ENCODE peak calls at places on chromosome 18, in eight cellular contexts. V, N, I, Z, L, G, D and M are unnamed samples.

GRCh38 chr18:45997689-45998088 is 30.6 kb upstream of the EPG5 start:
- DNase-seq in I (no peak), L (no peak), D (no peak), G (no peak), V (no peak), N (no peak), Z (no peak), M (no peak)

GRCh38 chr18:21672868-21673267 is 31.7 kb downstream of the ABHD3 start:
- DNase-seq in V (no peak), D (no peak), L (no peak), G (peak), I (peak), N (peak), Z (peak), M (peak)

GRCh38 chr18:48173557-48173956 is 235.6 kb downstream of the ZBTB7C start:
- DNase-seq in L (no peak), N (no peak), I (no peak), D (no peak), Z (no peak), V (no peak), G (no peak), M (no peak)

GRCh38 chr18:76604642-76605240 is 109.7 kb upstream of the ZNF516 start:
- DNase-seq in Z (no peak), G (no peak), I (no peak), V (no peak), L (no peak), D (no peak), N (no peak), M (peak)

GRCh38 chr18:59054892-59055291 is 84.8 kb upstream of the SEC11C start:
- DNase-seq in Z (no peak), V (no peak), I (no peak), L (no peak), G (no peak), N (no peak), D (no peak), M (no peak)

GRCh38 chr18:60950634-60951033 is 382.6 kb upstream of the CDH20 start:
- DNase-seq in L (no peak), V (no peak), N (no peak), I (no peak), Z (no peak), D (no peak), G (peak), M (no peak)

GRCh38 chr18:29823671-29824070 is 1218.9 kb downstream of the DSC3 start:
- DNase-seq in G (no peak), I (no peak), N (no peak), D (no peak), L (no peak), Z (no peak), V (no peak), M (no peak)

GRCh38 chr18:28176933-28177827 is at the start of gene CDH2:
- DNase-seq in G (peak), V (peak), N (no peak), L (no peak), Z (peak), D (no peak), I (peak), M (peak)

GRCh38 chr18:3624818-3625716 is 175.1 kb downstream of the TGIF1 start:
- DNase-seq in D (peak), Z (no peak), G (peak), L (no peak), N (peak), V (no peak), I (peak), M (peak)

GRCh38 chr18:38545071-38545470 is 979.5 kb upstream of the CELF4 start:
- DNase-seq in G (no peak), I (peak), Z (peak), D (no peak), V (peak), N (no peak), L (no peak), M (no peak)

GRCh38 chr18:366466-367053 is 98.7 kb upstream of the THOC1 start:
- DNase-seq in I (no peak), D (no peak), V (peak), L (no peak), Z (no peak), N (no peak), G (no peak), M (no peak)

GRCh38 chr18:48711651-48712486 is 173.0 kb downstream of the CTIF start:
- DNase-seq in D (peak), N (peak), V (no peak), I (peak), Z (peak), G (peak), L (no peak), M (peak)

GRCh38 chr18:2657043-2657512 is 1.6 kb downstream of the SMCHD1 start:
- DNase-seq in Z (no peak), G (peak), N (no peak), L (no peak), V (no peak), I (no peak), D (no peak), M (no peak)

GRCh38 chr18:63832470-63832869 is 55.0 kb upstream of the SERPINB2 start:
- DNase-seq in L (no peak), I (no peak), G (no peak), Z (no peak), V (no peak), D (no peak), N (no peak), M (peak)

GRCh38 chr18:3720818-3721545 is 271.0 kb downstream of the TGIF1 start:
- DNase-seq in N (no peak), Z (no peak), L (no peak), V (no peak), G (no peak), D (no peak), I (no peak), M (no peak)

GRCh38 chr18:48385595-48385994 is 23.6 kb downstream of the ZBTB7C start:
- DNase-seq in G (no peak), I (no peak), L (no peak), V (no peak), D (no peak), Z (no peak), N (no peak), M (no peak)

GRCh38 chr18:8998481-8999217 is 103.8 kb upstream of the NDUFV2 start:
- DNase-seq in I (no peak), V (no peak), N (no peak), L (no peak), G (no peak), D (peak), Z (no peak), M (peak)

GRCh38 chr18:34492652-34493051 is 217.4 kb upstream of the DTNA start:
- DNase-seq in V (no peak), N (no peak), I (no peak), Z (peak), L (no peak), D (no peak), G (no peak), M (no peak)
- H3K4me3 ChIP-seq in V (peak), N (no peak), I (no peak), Z (peak), L (no peak), D (no peak), G (no peak), M (no peak)

GRCh38 chr18:54209471-54210180 is 14.8 kb downstream of the MBD2 start:
- DNase-seq in L (peak), I (no peak), G (no peak), Z (no peak), V (no peak), D (no peak), N (no peak), M (peak)
- TF ChIP-seq POLR2A in L (no peak), I (no peak), G (no peak), Z (no peak), V (no peak), D (no peak), N (no peak), M (no peak)

GRCh38 chr18:6476201-6476600 is 61.5 kb upstream of the L3MBTL4 start:
- DNase-seq in G (no peak), Z (no peak), N (no peak), D (no peak), V (no peak), I (no peak), L (no peak), M (no peak)
- H3K4me2 ChIP-seq in G (no peak), Z (no peak), N (no peak), D (no peak), V (no peak), I (no peak), L (no peak), M (no peak)

GRCh38 chr18:5894215-5894612 is 1.1 kb downstream of the TMEM200C start:
- DNase-seq in V (no peak), N (no peak), G (no peak), Z (no peak), L (no peak), D (no peak), I (no peak), M (peak)

GRCh38 chr18:5892772-5893431 is 2.4 kb downstream of the TMEM200C start:
- DNase-seq in I (no peak), N (no peak), L (no peak), D (no peak), V (no peak), Z (no peak), G (no peak), M (peak)

GRCh38 chr18:5894613-5895299 is 566 bp downstream of the TMEM200C start:
- DNase-seq in L (no peak), Z (no peak), I (no peak), N (no peak), V (peak), D (no peak), G (no peak), M (peak)

GRCh38 chr18:5895886-5896740 is 791 bp upstream of the TMEM200C start:
- DNase-seq in L (no peak), Z (no peak), D (no peak), V (peak), N (no peak), G (no peak), I (no peak), M (peak)

GRCh38 chr18:5895300-5895885 is at the start of gene TMEM200C:
- DNase-seq in D (no peak), V (peak), Z (no peak), G (no peak), L (no peak), N (no peak), I (no peak), M (peak)
- H3K4me3 ChIP-seq in D (no peak), V (peak), Z (peak), G (no peak), L (no peak), N (no peak), I (peak), M (peak)

DNA sequence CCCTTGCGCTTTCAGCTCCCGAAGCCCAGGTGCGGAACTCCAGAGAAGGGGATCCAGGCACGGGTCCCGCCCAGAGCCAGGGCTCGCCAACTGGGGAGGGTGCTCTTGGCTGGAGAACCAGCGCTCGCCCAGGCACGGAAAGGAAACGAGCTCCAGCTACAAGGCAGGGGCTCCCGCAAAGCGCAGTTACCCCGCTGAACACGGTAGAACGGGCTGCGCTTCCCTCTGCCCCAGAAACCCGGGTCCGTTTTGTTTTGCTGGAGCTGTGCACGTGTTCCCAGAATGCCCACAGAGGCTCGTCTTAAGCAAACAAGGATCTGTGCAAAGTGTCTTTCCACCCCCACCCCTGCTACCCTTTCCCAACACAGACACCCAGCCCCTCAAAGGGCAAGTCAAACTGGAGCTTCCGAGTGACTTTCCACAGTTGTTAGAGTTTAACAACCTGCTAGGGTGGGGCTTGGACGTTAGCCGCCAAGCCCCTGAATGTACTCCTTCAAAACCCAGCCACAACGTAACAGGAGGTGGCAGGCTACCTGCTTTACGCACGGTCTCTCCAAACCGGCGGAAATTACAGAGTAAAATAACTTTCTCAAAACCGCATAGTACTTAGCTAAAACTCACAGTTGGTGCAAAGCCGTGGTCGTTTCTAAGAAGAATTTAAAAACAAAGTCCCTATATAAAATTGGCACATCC is 772 bp downstream of the RNF125 start:
- DNase-seq in I (peak), V (peak), D (peak), L (no peak), G (no peak), N (peak), Z (peak), M (no peak)
- TF ChIP-seq POLR2A in I (no peak), V (no peak), D (no peak), L (no peak), G (no peak), N (no peak), Z (no peak), M (no peak)

GRCh38 chr18:24089059-24089458 is 49.8 kb upstream of the CABYR start:
- DNase-seq in G (peak), L (no peak), N (no peak), Z (no peak), D (no peak), I (no peak), V (no peak), M (peak)
- H3K4me2 ChIP-seq in G (no peak), L (no peak), N (no peak), Z (no peak), D (no peak), I (no peak), V (no peak), M (peak)

GRCh38 chr18:79784071-79784913 is 13.4 kb upstream of the KCNG2 start:
- DNase-seq in N (no peak), G (no peak), V (peak), I (no peak), D (no peak), Z (no peak), L (no peak), M (no peak)
- H3K4me3 ChIP-seq in N (no peak), G (no peak), V (no peak), I (no peak), D (no peak), Z (no peak), L (no peak), M (no peak)

DNA sequence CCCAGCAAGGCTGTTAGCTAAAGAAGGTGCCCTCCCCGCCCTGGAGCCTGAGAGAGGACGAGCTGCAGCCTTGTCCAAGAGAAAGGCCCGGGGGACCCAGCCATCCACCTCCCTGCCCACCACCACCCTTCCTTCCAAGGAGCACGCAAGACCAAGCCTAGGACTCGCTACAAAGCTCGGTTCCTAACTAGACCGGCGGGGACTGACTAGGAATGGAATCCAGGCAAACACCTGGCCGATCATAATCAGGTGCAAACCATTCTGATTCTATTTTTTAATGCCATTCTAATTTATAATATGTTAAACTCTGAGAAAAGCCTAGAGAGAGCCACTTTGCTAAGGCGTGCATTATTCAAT is 19.7 kb upstream of the TUBB6 start:
- DNase-seq in G (no peak), N (no peak), D (no peak), V (no peak), Z (no peak), I (no peak), L (no peak), M (no peak)
- TF ChIP-seq POLR2A in G (no peak), N (no peak), D (no peak), V (no peak), Z (no peak), I (no peak), L (no peak), M (no peak)